ENCODE peak calls at places on chromosomes 3 and 15, in six cellular contexts. U is tibial nerve, Z is body of pancreas, L is GM12892, B is suprapubic skin, P is NB4. X is an unnamed sample.
A peak's percentile ranks its signal among the peaks of the same experiment; 100 is the strongest.

GRCh38 chr3:111585214-111585613 is 9.9 kb downstream of the ZBED2 start:
- DNase-seq in P (no peak), U (no peak), B (no peak), Z (no peak), L (no peak), X (no peak)

GRCh38 chr3:77141423-77141822 is 101.5 kb downstream of the ROBO2 start:
- DNase-seq in Z (no peak), U (no peak), P (no peak), L (no peak), B (no peak), X (no peak)

GRCh38 chr3:53729618-53730017 is 116.6 kb downstream of the CHDH start:
- DNase-seq in B (no peak), L (no peak), U (no peak), Z (no peak), P (no peak), X (no peak)

GRCh38 chr15:77475898-77476297 is 55.2 kb downstream of the HMG20A start:
- DNase-seq in U (no peak), L (no peak), P (no peak), Z (no peak), B (no peak), X (no peak)

GRCh38 chr3:195250473-195251251 is 20.3 kb downstream of the XXYLT1 start:
- DNase-seq in Z (no peak), P (no peak), L (no peak), B (no peak), U (no peak), X (no peak)

GRCh38 chr3:123267821-123268220 is 66.1 kb downstream of the SEC22A start:
- DNase-seq in P (no peak), U (no peak), Z (no peak), L (no peak), B (no peak), X (no peak)

GRCh38 chr3:66642015-66642414 is 141.2 kb upstream of the LRIG1 start:
- DNase-seq in B (no peak), P (no peak), U (no peak), Z (no peak), L (no peak), X (no peak)

GRCh38 chr15:69034352-69034751 is 19.9 kb downstream of the NOX5 start:
- DNase-seq in Z (no peak), P (peak; percentile 85), B (no peak), U (no peak), L (no peak), X (peak; percentile 78)

GRCh38 chr3:57689367-57690053 is 3.4 kb downstream of the DENND6A start:
- DNase-seq in B (no peak), Z (no peak), P (peak; percentile 30), L (no peak), U (no peak), X (no peak)

DNA sequence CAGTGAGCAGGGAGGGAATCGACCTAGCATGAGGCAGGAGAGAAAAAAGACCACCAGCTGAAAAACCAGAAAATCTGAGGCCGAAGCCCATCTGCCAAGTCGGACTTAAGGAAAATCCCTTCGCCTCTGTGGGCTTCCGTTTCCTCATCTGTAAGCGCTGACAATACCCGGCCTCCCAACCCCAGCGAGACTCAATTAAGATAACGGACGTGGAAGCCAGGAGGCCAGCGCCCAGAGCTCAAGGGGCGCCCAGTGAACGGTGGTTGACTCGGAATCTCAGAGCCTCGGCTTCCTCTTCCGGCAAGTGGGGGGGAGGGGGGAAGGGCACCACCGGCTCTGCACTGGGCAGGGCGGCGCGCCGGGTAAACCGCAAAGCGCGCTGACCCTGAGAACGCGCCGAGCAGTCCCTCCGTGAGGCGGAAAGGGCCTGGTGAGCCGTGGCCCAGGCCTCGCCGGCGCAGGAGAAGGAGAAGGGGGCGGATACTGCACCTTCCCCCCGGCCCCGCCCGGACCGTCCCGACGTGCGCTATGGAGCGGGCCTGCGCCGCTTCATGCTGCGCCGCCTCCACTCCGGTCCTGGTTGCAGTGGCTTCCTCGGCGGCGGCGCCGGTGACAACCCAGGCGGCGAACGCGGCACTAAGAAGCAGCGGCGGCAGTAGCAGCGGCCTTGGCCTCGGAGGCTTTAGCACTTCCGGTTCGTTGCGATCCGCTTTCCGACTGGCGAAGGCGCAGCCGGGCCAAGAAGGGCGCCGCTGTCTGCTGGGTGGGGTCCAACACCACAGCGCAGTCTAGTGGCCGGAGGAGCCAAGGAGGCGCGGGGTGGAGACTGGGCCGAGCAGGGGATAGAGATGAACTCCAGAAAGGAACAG is at the start of gene DPP8:
- DNase-seq in L (peak; percentile 86), U (peak; percentile 79), B (peak; percentile 94), P (peak; percentile 97), Z (peak; percentile 92), X (peak; percentile 66)
- TF ChIP-seq POLR2A in L (peak; percentile 96), U (peak; percentile 30), B (no peak), P (peak; percentile 88), Z (peak; percentile 83), X (peak; percentile 77)

GRCh38 chr3:184362668-184363540 is 1.4 kb downstream of the POLR2H start:
- DNase-seq in P (peak; percentile 98), U (peak; percentile 87), B (peak; percentile 98), L (peak; percentile 91), Z (peak; percentile 98), X (peak; percentile 96)
- TF ChIP-seq POLR2A in P (peak; percentile 66), U (peak; percentile 76), B (peak; percentile 44), L (peak; percentile 79), Z (peak; percentile 88), X (peak; percentile 67)

GRCh38 chr3:159517105-159517504 is 471.5 kb upstream of the IL12A start:
- DNase-seq in U (no peak), P (no peak), Z (no peak), B (no peak), L (no peak), X (no peak)
- TF ChIP-seq POLR2A in U (no peak), P (no peak), Z (no peak), B (no peak), L (no peak), X (no peak)

GRCh38 chr15:89883518-89883917 is 10.3 kb downstream of the AP3S2 start:
- DNase-seq in U (no peak), Z (no peak), P (no peak), L (no peak), B (no peak), X (no peak)
- TF ChIP-seq POLR2A in U (no peak), Z (no peak), P (no peak), L (no peak), B (no peak), X (no peak)

GRCh38 chr3:42012935-42013651 is 51.2 kb upstream of the ULK4 start:
- DNase-seq in L (peak; percentile 73), B (peak; percentile 80), Z (peak; percentile 80), U (no peak), P (peak; percentile 95), X (peak; percentile 72)
- TF ChIP-seq POLR2A in L (peak; percentile 81), B (no peak), Z (peak; percentile 54), U (no peak), P (peak; percentile 66), X (no peak)

DNA sequence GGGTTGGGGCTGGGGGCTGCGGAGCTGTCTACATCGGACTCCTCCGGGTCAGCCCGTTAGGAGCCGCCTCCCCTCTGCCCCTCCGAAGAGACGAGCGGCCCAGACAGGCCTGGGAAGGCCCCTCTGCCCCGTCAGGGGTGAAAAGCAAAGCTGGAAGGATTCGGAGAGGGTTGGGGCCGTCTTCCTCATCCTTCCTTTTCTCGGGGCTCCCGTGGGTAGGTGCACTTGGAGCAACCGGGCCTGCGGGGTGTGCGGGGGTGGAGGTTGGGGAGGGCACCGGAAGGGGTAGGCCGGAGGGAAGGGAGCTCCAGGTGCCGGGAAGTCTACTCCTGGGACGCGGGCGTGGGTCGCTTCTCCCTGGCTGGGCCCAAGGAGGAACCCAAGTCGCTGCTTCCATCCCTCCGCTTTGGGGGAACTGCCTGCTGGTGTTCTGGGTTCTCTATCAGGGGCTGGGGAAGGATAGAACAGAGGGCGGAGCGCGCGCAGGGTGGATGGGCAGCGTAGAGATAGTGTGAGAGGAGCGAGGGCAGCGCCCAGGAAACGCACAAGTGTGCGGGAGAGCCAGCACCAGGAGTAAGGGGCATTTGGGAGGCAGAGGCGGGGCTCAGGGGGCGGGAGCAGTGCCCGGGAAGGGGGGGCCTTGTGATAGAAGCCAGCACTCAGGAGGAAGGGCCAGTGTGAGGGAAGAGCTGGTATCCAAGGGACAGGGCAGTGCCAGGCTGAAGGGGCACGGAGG is 590 bp downstream of the POLR2H start:
- DNase-seq in Z (peak; percentile 74), U (no peak), L (no peak), P (peak; percentile 79), B (peak; percentile 92), X (peak; percentile 67)
- TF ChIP-seq POLR2A in Z (peak; percentile 54), U (peak; percentile 26), L (no peak), P (peak; percentile 38), B (no peak), X (peak; percentile 26)

DNA sequence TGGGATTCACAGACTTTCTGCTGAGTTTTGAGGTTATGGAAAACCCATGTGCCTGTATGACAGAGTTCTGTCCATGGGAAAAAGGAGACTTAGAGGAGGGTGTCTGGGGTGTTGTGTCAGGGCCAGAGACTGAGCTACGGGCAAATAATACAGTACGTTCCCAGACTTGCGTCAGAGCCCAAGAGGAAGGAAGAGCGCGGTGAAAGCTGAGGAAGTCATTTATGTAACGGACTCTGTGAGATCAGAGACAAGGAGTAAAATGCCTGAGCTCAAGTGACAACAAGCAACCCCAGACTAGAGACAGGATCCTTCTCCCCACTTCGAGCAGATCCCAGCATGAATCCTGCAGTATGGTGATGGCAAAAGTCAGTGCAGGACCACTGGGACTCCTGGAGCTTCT is 368.6 kb upstream of the MCTP2 start:
- DNase-seq in B (no peak), L (no peak), U (no peak), P (peak; percentile 87), Z (peak; percentile 8), X (no peak)
- TF ChIP-seq POLR2A in B (no peak), L (no peak), U (no peak), P (no peak), Z (no peak), X (no peak)